ENCODE peak calls at places on chromosome 1, in seven cellular contexts. J is PC-3, F is cardiac muscle cell, S is OCI-LY7, B is thoracic aorta, T is testis, Z is left lung. W is an unnamed sample.
A peak's percentile ranks its signal among the peaks of the same experiment; 100 is the strongest.

GRCh38 chr1:69671363-69672010 is 103.8 kb downstream of the LRRC7 start:
- DNase-seq in J (no peak), F (no peak), S (no peak), B (no peak), T (no peak), Z (no peak), W (no peak)

GRCh38 chr1:201737350-201738060 is 91.5 kb upstream of the IPO9 start:
- DNase-seq in J (no peak), F (peak; percentile 90), S (no peak), B (no peak), T (no peak), Z (no peak), W (no peak)

GRCh38 chr1:179867493-179868330 is 9.9 kb downstream of the TOR1AIP2 start:
- DNase-seq in J (peak; percentile 53), F (peak; percentile 71), S (peak; percentile 64), B (no peak), T (peak; percentile 61), Z (no peak), W (peak; percentile 61)

GRCh38 chr1:27979151-27979858 is 19.5 kb downstream of the XKR8 start:
- DNase-seq in J (peak; percentile 75), F (peak; percentile 86), S (peak; percentile 70), B (no peak), T (no peak), Z (no peak), W (no peak)

GRCh38 chr1:175169305-175170018 is 23.1 kb downstream of the KIAA0040 start:
- DNase-seq in J (peak; percentile 88), F (peak; percentile 22), S (no peak), B (no peak), T (no peak), Z (no peak), W (no peak)

GRCh38 chr1:108071601-108072000 is 106.6 kb upstream of the VAV3 start:
- DNase-seq in J (no peak), F (no peak), S (no peak), B (no peak), T (no peak), Z (no peak), W (no peak)

GRCh38 chr1:236895665-236896387 is 100.7 kb downstream of the MTR start:
- DNase-seq in J (no peak), F (no peak), S (no peak), B (no peak), T (no peak), Z (no peak), W (no peak)

GRCh38 chr1:29469457-29469856 is 233.1 kb downstream of the PTPRU start:
- DNase-seq in J (no peak), F (peak; percentile 14), S (no peak), B (no peak), T (peak; percentile 18), Z (no peak), W (no peak)

GRCh38 chr1:151311589-151312331 is 15.5 kb downstream of the PI4KB start:
- DNase-seq in J (peak; percentile 100), F (peak; percentile 99), S (no peak), B (peak; percentile 91), T (peak; percentile 40), Z (no peak), W (peak; percentile 89)

GRCh38 chr1:14485285-14485684 is 113.2 kb upstream of the KAZN start:
- DNase-seq in J (no peak), F (no peak), S (no peak), B (no peak), T (no peak), Z (no peak), W (no peak)

GRCh38 chr1:192311281-192311680 is 5.5 kb upstream of the RGS21 start:
- DNase-seq in J (peak; percentile 34), F (peak; percentile 82), S (peak; percentile 2), B (no peak), T (no peak), Z (no peak), W (no peak)

GRCh38 chr1:67555487-67556296 is 125.5 kb upstream of the SERBP1 start:
- DNase-seq in J (no peak), F (no peak), S (no peak), B (no peak), T (no peak), Z (no peak), W (peak; percentile 72)

GRCh38 chr1:200670215-200671118 is 760 bp upstream of the DDX59 start:
- DNase-seq in J (no peak), F (peak; percentile 82), S (peak; percentile 58), B (peak; percentile 7), T (peak; percentile 79), Z (no peak), W (peak; percentile 48)

GRCh38 chr1:17128361-17128760 is 9.1 kb upstream of the PADI2 start:
- DNase-seq in J (peak; percentile 84), F (peak; percentile 95), S (peak; percentile 22), B (no peak), T (no peak), Z (no peak), W (no peak)

GRCh38 chr1:210441028-210441427 is 112.3 kb downstream of the HHAT start:
- DNase-seq in J (no peak), F (no peak), S (no peak), B (no peak), T (no peak), Z (no peak), W (no peak)

GRCh38 chr1:44472614-44473262 is 67.7 kb downstream of the RNF220 start:
- DNase-seq in J (no peak), F (peak; percentile 8), S (no peak), B (no peak), T (no peak), Z (no peak), W (no peak)

GRCh38 chr1:184622136-184622823 is 132.4 kb downstream of the EDEM3 start:
- DNase-seq in J (peak; percentile 70), F (peak; percentile 94), S (no peak), B (peak; percentile 47), T (peak; percentile 80), Z (no peak), W (peak; percentile 18)

DNA sequence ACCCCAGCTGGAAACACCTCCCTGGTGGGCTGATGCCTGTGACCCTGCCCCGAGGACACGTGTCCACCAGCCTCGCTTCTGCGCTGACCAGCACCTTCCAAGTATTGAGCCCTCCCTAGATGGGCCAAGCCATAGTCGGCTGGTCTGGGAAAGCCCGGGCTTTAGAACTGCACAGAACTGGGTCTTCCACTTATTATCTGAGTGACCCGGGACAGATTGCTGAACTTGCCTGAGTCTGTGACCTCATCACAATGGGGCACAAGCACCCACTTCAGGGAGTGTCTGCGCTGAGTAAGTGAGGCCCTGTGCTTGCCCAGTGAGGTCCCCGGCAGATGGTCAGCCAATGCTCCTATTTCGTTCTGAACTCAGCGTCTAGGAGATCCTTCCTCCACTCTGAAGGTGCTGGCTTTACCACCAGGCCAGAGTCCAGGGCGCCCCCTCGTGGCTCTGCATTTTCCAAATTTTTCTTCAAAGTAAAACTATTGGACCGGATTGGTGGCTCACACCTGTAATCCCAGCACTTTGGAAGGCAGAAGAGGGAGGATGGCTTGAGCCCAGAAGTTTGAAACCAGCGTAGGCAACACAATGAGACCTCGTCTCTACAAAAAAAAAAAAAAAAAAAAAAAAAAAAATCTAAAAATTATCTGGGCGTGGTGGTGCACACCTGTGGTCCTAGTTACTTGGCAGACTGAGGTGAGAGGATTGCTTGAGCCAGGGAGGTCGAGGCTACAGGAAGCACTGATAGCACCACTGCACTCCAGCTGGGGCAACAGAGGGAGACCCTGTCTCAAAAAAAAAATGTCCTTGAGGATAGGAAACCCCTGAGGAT is 61.8 kb downstream of the FCRL5 start:
- DNase-seq in J (peak; percentile 86), F (peak; percentile 72), S (peak; percentile 73), B (no peak), T (peak; percentile 87), Z (peak; percentile 76), W (peak; percentile 79)
- TF ChIP-seq CTCF in J (peak; percentile 77), F (peak; percentile 75), S (peak; percentile 80), B (peak; percentile 15), T (peak; percentile 64), Z (peak; percentile 23), W (peak; percentile 65)

GRCh38 chr1:181075727-181076350 is 12.7 kb upstream of the IER5 start:
- DNase-seq in J (no peak), F (no peak), S (no peak), B (no peak), T (no peak), Z (no peak), W (no peak)

GRCh38 chr1:181077576-181078242 is 10.8 kb upstream of the IER5 start:
- DNase-seq in J (peak; percentile 77), F (peak; percentile 52), S (no peak), B (no peak), T (no peak), Z (no peak), W (no peak)

GRCh38 chr1:181079382-181079781 is 9.1 kb upstream of the IER5 start:
- DNase-seq in J (peak; percentile 62), F (no peak), S (no peak), B (no peak), T (no peak), Z (no peak), W (no peak)

GRCh38 chr1:181076852-181077251 is 11.6 kb upstream of the IER5 start:
- DNase-seq in J (no peak), F (no peak), S (no peak), B (no peak), T (no peak), Z (no peak), W (no peak)

DNA sequence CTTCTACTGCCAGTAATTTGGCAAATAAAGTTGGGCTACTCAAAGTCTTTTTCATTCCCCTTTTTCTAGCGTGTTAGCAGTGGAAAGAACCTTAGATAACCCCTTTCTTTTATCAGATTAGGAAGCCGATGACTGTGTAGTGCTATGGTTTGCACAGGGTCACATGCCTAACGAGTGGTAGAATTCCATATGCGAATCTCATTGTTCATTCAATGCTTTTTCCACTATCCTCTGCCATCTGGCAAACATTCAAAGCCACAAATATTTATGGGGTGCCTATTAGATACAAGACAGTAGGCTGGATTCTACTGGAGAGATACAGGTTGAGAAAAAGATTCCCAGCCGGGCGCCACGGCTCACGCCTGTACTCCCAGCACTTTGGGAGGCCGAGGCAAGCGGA is 14.9 kb upstream of the IER5 start:
- DNase-seq in J (peak; percentile 82), F (peak; percentile 97), S (no peak), B (no peak), T (no peak), Z (no peak), W (no peak)
- H3K4me3 ChIP-seq in J (no peak overlapping the region), F (no peak overlapping the region), S (no peak overlapping the region), B (no peak overlapping the region), T (no peak overlapping the region), Z (no peak overlapping the region), W (no peak overlapping the region)

GRCh38 chr1:8388732-8389562 is 71.0 kb downstream of the SLC45A1 start:
- DNase-seq in J (no peak), F (no peak), S (no peak), B (no peak), T (no peak), Z (no peak), W (no peak)
- H3K4me1 ChIP-seq in J (peaks cover 20% of the 10 kb centered on the region), F (peaks cover 30% of the 10 kb centered on the region), S (peaks cover 24% of the 10 kb centered on the region), B (peaks cover 66% of the 10 kb centered on the region), T (peaks cover 24% of the 10 kb centered on the region), Z (peaks cover 49% of the 10 kb centered on the region), W (no peaks in the 10 kb centered on the region)

GRCh38 chr1:11057477-11057876 is 2.3 kb downstream of the SRM start:
- DNase-seq in J (no peak), F (no peak), S (no peak), B (no peak), T (no peak), Z (no peak), W (no peak)

GRCh38 chr1:11058595-11059165 is 1.1 kb downstream of the SRM start:
- DNase-seq in J (no peak), F (no peak), S (peak; percentile 48), B (no peak), T (no peak), Z (no peak), W (no peak)

GRCh38 chr1:11059990-11060948 is at the start of gene SRM:
- DNase-seq in J (peak; percentile 97), F (peak; percentile 94), S (peak; percentile 95), B (peak; percentile 69), T (peak; percentile 93), Z (peak; percentile 97), W (peak; percentile 83)

GRCh38 chr1:11058026-11058425 is 1.8 kb downstream of the SRM start:
- DNase-seq in J (no peak), F (no peak), S (no peak), B (no peak), T (no peak), Z (no peak), W (no peak)

GRCh38 chr1:11059166-11059989 is 440 bp downstream of the SRM start:
- DNase-seq in J (no peak), F (no peak), S (peak; percentile 21), B (no peak), T (no peak), Z (no peak), W (peak; percentile 52)
- TF ChIP-seq CTCF in J (no peak), F (no peak), S (no peak), B (no peak), T (no peak), Z (no peak), W (no peak)